ENCODE peak calls at places on chromosomes 1 and 21, in six cellular contexts. Q is A549, E is HepG2, X is GM12878, D is K562, P is upper lobe of left lung. W is an unnamed sample. For H3K4me1, the result is how much of the 10 kb centered on the place peaks cover.

GRCh38 chr1:81681104-81681503 is 119.6 kb upstream of the ADGRL2 start:
- ATAC-seq in D (no peak), Q (no peak), E (no peak), X (peak), P (peak), W (no peak)

GRCh38 chr21:45103966-45104520 is 29.7 kb downstream of the ADARB1 start:
- ATAC-seq in X (peak), P (no peak), Q (no peak), E (no peak), D (peak), W (no peak)

GRCh38 chr1:225454067-225454618 is 26.3 kb upstream of the LBR start:
- ATAC-seq in D (peak), P (no peak), E (peak), X (no peak), Q (peak), W (no peak)

GRCh38 chr1:23862640-23863039 is 5.5 kb downstream of the FUCA1 start:
- ATAC-seq in E (no peak), D (no peak), P (no peak), Q (no peak), X (no peak), W (no peak)

GRCh38 chr1:53073899-53074311 is 11.9 kb downstream of the PODN start:
- ATAC-seq in X (no peak), E (no peak), D (peak), Q (no peak), P (peak), W (peak)

GRCh38 chr1:198662821-198663220 is 24.0 kb downstream of the PTPRC start:
- ATAC-seq in E (no peak), X (peak), D (peak), Q (no peak), P (peak), W (no peak)

GRCh38 chr1:70528591-70529333 is 117.7 kb downstream of the CTH start:
- ATAC-seq in E (peak), X (peak), Q (peak), P (peak), D (peak), W (peak)

GRCh38 chr1:186325239-186325638 is 49.8 kb downstream of the TPR start:
- ATAC-seq in E (peak), P (no peak), Q (peak), X (peak), D (peak), W (no peak)

GRCh38 chr1:54126271-54126815 is 26.5 kb downstream of the CDCP2 start:
- ATAC-seq in E (no peak), Q (no peak), P (no peak), X (no peak), D (no peak), W (no peak)

GRCh38 chr21:33931799-33932390 is 16.3 kb upstream of the ATP5PO start:
- ATAC-seq in X (peak), Q (no peak), P (peak), E (no peak), D (peak), W (no peak)

GRCh38 chr1:87219626-87220025 is 109.1 kb upstream of the LMO4 start:
- ATAC-seq in X (no peak), P (no peak), E (no peak), D (no peak), Q (no peak), W (no peak)

GRCh38 chr1:30523055-30524020 is 200.0 kb downstream of the MATN1 start:
- ATAC-seq in E (no peak), Q (no peak), P (peak), D (no peak), X (no peak), W (no peak)

GRCh38 chr21:36630485-36631206 is 68.3 kb upstream of the SIM2 start:
- ATAC-seq in E (peak), D (peak), X (peak), Q (peak), P (peak), W (no peak)

GRCh38 chr1:89041055-89041707 is 18.5 kb upstream of the GBP3 start:
- ATAC-seq in P (no peak), E (no peak), X (peak), D (no peak), Q (no peak), W (no peak)

GRCh38 chr1:118186026-118186425 is 998 bp upstream of the SPAG17 start:
- ATAC-seq in X (no peak), E (no peak), P (no peak), D (no peak), Q (no peak), W (no peak)

GRCh38 chr1:10664251-10664650 is 132.2 kb downstream of the CASZ1 start:
- ATAC-seq in X (no peak), Q (peak), D (no peak), E (no peak), P (no peak), W (peak)

GRCh38 chr1:213989740-213990472 is 2.1 kb downstream of the PROX1 start:
- ATAC-seq in Q (no peak), D (no peak), X (no peak), E (peak), P (no peak), W (no peak)

GRCh38 chr1:106620521-106620954 is 435.9 kb upstream of the PRMT6 start:
- ATAC-seq in Q (no peak), X (no peak), D (no peak), P (no peak), E (no peak), W (peak)

GRCh38 chr21:9750341-9751086 is 770.9 kb upstream of the TPTE start:
- ATAC-seq in Q (no peak), X (no peak), E (peak), D (peak), P (peak), W (peak)

GRCh38 chr1:246537887-246538286 is 28.2 kb downstream of the TFB2M start:
- ATAC-seq in Q (no peak), D (no peak), X (no peak), P (no peak), E (no peak), W (no peak)

GRCh38 chr1:202811296-202812175 is 782 bp downstream of the PCAT6 start:
- ATAC-seq in E (peak), Q (no peak), D (no peak), P (peak), X (peak), W (no peak)

GRCh38 chr1:243926803-243927245 is 76.8 kb upstream of the AKT3 start:
- ATAC-seq in E (no peak), Q (peak), P (no peak), X (no peak), D (no peak), W (no peak)

GRCh38 chr1:158022554-158023278 is 29.3 kb downstream of the KIRREL1 start:
- ATAC-seq in X (no peak), P (peak), E (no peak), D (no peak), Q (no peak), W (peak)

GRCh38 chr1:46072975-46073374 is 59.5 kb downstream of the PIK3R3 start:
- ATAC-seq in D (no peak), P (no peak), X (no peak), Q (no peak), E (no peak), W (no peak)

GRCh38 chr1:34759472-34760357 is at the start of gene GJB4:
- ATAC-seq in X (peak), P (no peak), D (peak), Q (no peak), E (peak), W (no peak)

GRCh38 chr1:150686275-150686674 is 10.7 kb downstream of the GOLPH3L start:
- ATAC-seq in E (no peak), D (no peak), Q (no peak), P (no peak), X (no peak), W (no peak)

GRCh38 chr1:211623510-211623909 is 44.5 kb upstream of the SLC30A1 start:
- ATAC-seq in E (no peak), Q (no peak), P (no peak), X (no peak), D (peak), W (no peak)

GRCh38 chr1:47534040-47534328 is 96.1 kb downstream of the FOXD2 start:
- ATAC-seq in E (no peak), P (peak), X (no peak), D (no peak), Q (no peak), W (no peak)

GRCh38 chr1:161020573-161021167 is at the start of gene F11R:
- ATAC-seq in D (peak), P (peak), E (peak), Q (peak), X (peak), W (peak)

GRCh38 chr1:147641695-147642592 is 28.4 kb downstream of the ACP6 start:
- ATAC-seq in D (peak), E (peak), X (peak), Q (peak), P (peak), W (peak)

GRCh38 chr1:178094752-178095645 is 1.1 kb downstream of the RASAL2 start:
- ATAC-seq in D (no peak), X (no peak), Q (no peak), E (no peak), P (no peak), W (no peak)

GRCh38 chr1:102318104-102318806 is 321.5 kb upstream of the OLFM3 start:
- ATAC-seq in Q (no peak), X (no peak), E (no peak), P (no peak), D (no peak), W (no peak)

GRCh38 chr1:53020588-53020987 is 41.4 kb upstream of the PODN start:
- ATAC-seq in P (no peak), E (no peak), D (peak), Q (no peak), X (no peak), W (no peak)

GRCh38 chr1:16724718-16725438 is 15.4 kb upstream of the RNU1-4 start:
- ATAC-seq in D (no peak), E (no peak), X (no peak), Q (no peak), P (peak), W (no peak)

GRCh38 chr1:59530119-59530518 is 233.2 kb downstream of the FGGY start:
- ATAC-seq in E (no peak), P (no peak), Q (no peak), D (no peak), X (no peak), W (no peak)

GRCh38 chr21:43322805-43323204 is 104.1 kb downstream of the SIK1 start:
- ATAC-seq in D (peak), P (no peak), Q (peak), X (peak), E (no peak), W (no peak)

GRCh38 chr1:184801503-184801902 is 46.8 kb upstream of the EDEM3 start:
- ATAC-seq in Q (no peak), P (no peak), E (no peak), X (no peak), D (no peak), W (no peak)

GRCh38 chr1:203127672-203128611 is at the start of gene ADORA1:
- ATAC-seq in E (peak), P (peak), Q (peak), D (peak), X (peak), W (peak)

DNA sequence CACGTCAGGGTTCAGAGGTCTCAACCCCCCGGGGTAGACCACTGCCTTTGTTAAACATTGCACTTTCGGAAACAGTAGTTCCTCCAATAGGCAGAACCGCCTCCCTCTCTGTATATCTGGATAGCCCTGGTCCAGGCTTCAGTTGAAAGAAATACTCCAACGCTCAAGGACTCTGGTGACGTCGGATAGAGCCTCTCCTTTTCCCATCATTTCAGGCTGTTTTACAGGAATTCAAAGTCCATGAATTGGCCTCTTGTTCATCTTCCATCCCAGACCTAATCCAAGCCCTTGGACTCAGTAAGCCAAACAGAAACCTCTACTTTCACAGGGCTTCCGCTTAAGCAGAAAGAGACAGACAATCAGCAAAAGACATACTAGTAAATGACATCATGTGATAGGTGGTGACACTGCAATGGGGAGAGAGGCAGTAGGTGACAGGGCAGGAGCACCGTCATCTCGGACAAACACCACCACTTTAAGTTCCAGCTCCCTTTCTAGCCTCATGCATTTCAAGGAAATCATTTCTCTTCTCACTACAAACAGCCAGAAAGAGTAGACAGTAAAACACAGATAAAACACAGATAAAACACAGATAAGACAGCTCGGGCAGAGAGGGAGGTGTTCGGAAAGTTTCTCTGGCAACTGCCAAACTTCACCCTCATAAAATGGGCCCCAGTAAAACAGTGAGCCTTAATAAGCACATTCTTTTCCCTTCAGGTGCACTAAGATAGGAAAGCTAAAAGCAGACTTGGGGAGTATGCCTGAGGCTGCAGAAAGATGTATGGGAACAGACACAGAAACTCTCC is 2.3 kb upstream of the PLA2G2A start:
- ATAC-seq in D (no peak), X (no peak), Q (no peak), P (no peak), E (peak), W (no peak)
- TF ChIP-seq EP300 in D (no peak), X (no peak), Q (no peak), P (no peak), E (peak), W (no peak)

GRCh38 chr1:201715351-201715750 is 113.6 kb upstream of the IPO9 start:
- ATAC-seq in P (no peak), Q (no peak), D (no peak), X (peak), E (no peak), W (no peak)
- H3K4me1 ChIP-seq in P (half or more), Q (half or more), D (under half), X (under half), E (under half), W (half or more)

GRCh38 chr1:31671147-31671546 is 26.5 kb upstream of the PEF1 start:
- ATAC-seq in Q (no peak), D (no peak), P (no peak), E (no peak), X (no peak), W (no peak)
- TF ChIP-seq EP300 in Q (no peak), D (no peak), P (no peak), E (no peak), X (no peak), W (no peak)

DNA sequence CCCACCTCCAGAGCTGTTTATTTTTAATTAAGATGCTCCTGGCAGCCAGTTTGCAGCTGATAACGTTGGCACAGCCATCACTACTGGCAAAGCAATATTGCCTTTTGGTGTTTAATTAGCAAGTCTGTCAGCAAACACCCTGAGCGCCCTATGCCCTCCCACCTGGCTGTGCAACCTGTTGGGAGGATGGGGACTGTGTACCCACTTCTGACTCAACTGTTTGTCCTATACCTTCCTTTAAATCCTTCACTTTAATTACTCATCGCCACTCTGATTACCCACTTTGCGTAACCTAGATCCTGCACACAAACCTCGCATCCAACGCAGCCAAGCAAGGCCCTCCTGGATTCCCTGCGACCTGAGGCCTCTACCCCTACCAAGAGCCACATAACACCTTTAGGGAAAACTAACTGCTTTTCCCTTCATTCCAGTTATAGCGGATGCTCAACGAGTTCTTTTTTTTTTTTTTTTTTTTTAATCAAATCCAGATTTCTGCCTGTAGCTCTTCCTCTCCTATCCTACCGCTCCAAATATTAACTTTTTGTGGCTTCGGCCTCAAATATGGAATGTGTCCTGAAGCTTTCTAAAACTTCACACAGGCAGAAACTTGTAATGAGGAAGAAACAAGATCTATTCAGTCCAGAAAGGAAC is 67.0 kb downstream of the BCAR3 start:
- ATAC-seq in Q (no peak), P (no peak), E (no peak), D (no peak), X (no peak), W (no peak)
- H3K4me1 ChIP-seq in Q (half or more), P (under half), E (half or more), D (under half), X (under half), W (under half)